ENCODE peak calls at places on chromosomes 5 and 9, in seven cellular contexts. One of them, this sample, is unnamed.

GRCh38 chr9:93133641-93134017 is 422 bp downstream of the NINJ1 start:
- DNase-seq in cardiac muscle cell: peak; percentile 75
- DNase-seq in DMS 273 treated with DMSO at 0.1 percent for 48 hours: no peak
- DNase-seq in activated naive CD4-positive, alpha-beta T cell treated with anti-CD3 and anti-CD28 coated beads, Interleukin-2, amount 10 ng/mL, durations not matched to agents 7 days and 5 days: peak; percentile 66
- DNase-seq in cardiac fibroblast: peak; percentile 80
- DNase-seq in activated CD4-positive, alpha-beta T cell treated with anti-CD3 and anti-CD28 coated beads, Interleukin-2, amount 50 U/mL, for 1 hour: peak; percentile 54
- DNase-seq in T-helper 1 cell: peak; percentile 46
- DNase-seq in this sample: no peak

GRCh38 chr5:172798422-172799215 is 27.6 kb upstream of the DUSP1 start:
- DNase-seq in cardiac muscle cell: no peak
- DNase-seq in T-helper 1 cell: no peak
- DNase-seq in DMS 273 treated with DMSO at 0.1 percent for 48 hours: no peak
- DNase-seq in cardiac fibroblast: peak; percentile 85
- DNase-seq in activated CD4-positive, alpha-beta T cell treated with anti-CD3 and anti-CD28 coated beads, Interleukin-2, amount 50 U/mL, for 1 hour: no peak
- DNase-seq in activated naive CD4-positive, alpha-beta T cell treated with anti-CD3 and anti-CD28 coated beads, Interleukin-2, amount 10 ng/mL, durations not matched to agents 7 days and 5 days: no peak
- DNase-seq in this sample: no peak

GRCh38 chr5:158877124-158877581 is 222.6 kb downstream of the EBF1 start:
- DNase-seq in cardiac fibroblast: peak; percentile 32
- DNase-seq in activated naive CD4-positive, alpha-beta T cell treated with anti-CD3 and anti-CD28 coated beads, Interleukin-2, amount 10 ng/mL, durations not matched to agents 7 days and 5 days: no peak
- DNase-seq in DMS 273 treated with DMSO at 0.1 percent for 48 hours: no peak
- DNase-seq in cardiac muscle cell: no peak
- DNase-seq in T-helper 1 cell: no peak
- DNase-seq in activated CD4-positive, alpha-beta T cell treated with anti-CD3 and anti-CD28 coated beads, Interleukin-2, amount 50 U/mL, for 1 hour: no peak
- DNase-seq in this sample: no peak

GRCh38 chr5:159515909-159516415 is 185.7 kb upstream of the IL12B start:
- DNase-seq in activated naive CD4-positive, alpha-beta T cell treated with anti-CD3 and anti-CD28 coated beads, Interleukin-2, amount 10 ng/mL, durations not matched to agents 7 days and 5 days: peak; percentile 78
- DNase-seq in cardiac fibroblast: peak; percentile 65
- DNase-seq in T-helper 1 cell: peak; percentile 25
- DNase-seq in DMS 273 treated with DMSO at 0.1 percent for 48 hours: peak; percentile 18
- DNase-seq in cardiac muscle cell: peak; percentile 66
- DNase-seq in activated CD4-positive, alpha-beta T cell treated with anti-CD3 and anti-CD28 coated beads, Interleukin-2, amount 50 U/mL, for 1 hour: peak; percentile 46
- DNase-seq in this sample: peak; percentile 4

GRCh38 chr9:6133346-6134063 is 82.1 kb upstream of the IL33 start:
- DNase-seq in cardiac muscle cell: no peak
- DNase-seq in activated CD4-positive, alpha-beta T cell treated with anti-CD3 and anti-CD28 coated beads, Interleukin-2, amount 50 U/mL, for 1 hour: no peak
- DNase-seq in T-helper 1 cell: no peak
- DNase-seq in activated naive CD4-positive, alpha-beta T cell treated with anti-CD3 and anti-CD28 coated beads, Interleukin-2, amount 10 ng/mL, durations not matched to agents 7 days and 5 days: no peak
- DNase-seq in cardiac fibroblast: peak; percentile 14
- DNase-seq in DMS 273 treated with DMSO at 0.1 percent for 48 hours: no peak
- DNase-seq in this sample: peak; percentile 28

GRCh38 chr5:172283020-172283861 is at the start of gene UBTD2:
- DNase-seq in DMS 273 treated with DMSO at 0.1 percent for 48 hours: peak; percentile 77
- DNase-seq in T-helper 1 cell: peak; percentile 60
- DNase-seq in activated naive CD4-positive, alpha-beta T cell treated with anti-CD3 and anti-CD28 coated beads, Interleukin-2, amount 10 ng/mL, durations not matched to agents 7 days and 5 days: peak; percentile 84
- DNase-seq in cardiac fibroblast: peak; percentile 85
- DNase-seq in activated CD4-positive, alpha-beta T cell treated with anti-CD3 and anti-CD28 coated beads, Interleukin-2, amount 50 U/mL, for 1 hour: peak; percentile 62
- DNase-seq in cardiac muscle cell: peak; percentile 90
- DNase-seq in this sample: peak; percentile 72

GRCh38 chr9:89623925-89624420 is 19.2 kb downstream of the GADD45G start:
- DNase-seq in activated CD4-positive, alpha-beta T cell treated with anti-CD3 and anti-CD28 coated beads, Interleukin-2, amount 50 U/mL, for 1 hour: no peak
- DNase-seq in cardiac muscle cell: no peak
- DNase-seq in T-helper 1 cell: no peak
- DNase-seq in activated naive CD4-positive, alpha-beta T cell treated with anti-CD3 and anti-CD28 coated beads, Interleukin-2, amount 10 ng/mL, durations not matched to agents 7 days and 5 days: no peak
- DNase-seq in cardiac fibroblast: no peak
- DNase-seq in DMS 273 treated with DMSO at 0.1 percent for 48 hours: no peak
- DNase-seq in this sample: no peak

GRCh38 chr9:88400021-88400420 is 11.8 kb downstream of the SPIN1 start:
- DNase-seq in DMS 273 treated with DMSO at 0.1 percent for 48 hours: no peak
- DNase-seq in T-helper 1 cell: no peak
- DNase-seq in activated CD4-positive, alpha-beta T cell treated with anti-CD3 and anti-CD28 coated beads, Interleukin-2, amount 50 U/mL, for 1 hour: no peak
- DNase-seq in cardiac muscle cell: no peak
- DNase-seq in cardiac fibroblast: peak; percentile 59
- DNase-seq in activated naive CD4-positive, alpha-beta T cell treated with anti-CD3 and anti-CD28 coated beads, Interleukin-2, amount 10 ng/mL, durations not matched to agents 7 days and 5 days: no peak
- DNase-seq in this sample: no peak

GRCh38 chr5:120449501-120449900 is 14.6 kb upstream of the PRR16 start:
- DNase-seq in DMS 273 treated with DMSO at 0.1 percent for 48 hours: no peak
- DNase-seq in activated naive CD4-positive, alpha-beta T cell treated with anti-CD3 and anti-CD28 coated beads, Interleukin-2, amount 10 ng/mL, durations not matched to agents 7 days and 5 days: no peak
- DNase-seq in activated CD4-positive, alpha-beta T cell treated with anti-CD3 and anti-CD28 coated beads, Interleukin-2, amount 50 U/mL, for 1 hour: no peak
- DNase-seq in cardiac fibroblast: no peak
- DNase-seq in cardiac muscle cell: no peak
- DNase-seq in T-helper 1 cell: no peak
- DNase-seq in this sample: no peak

GRCh38 chr9:137384116-137384756 is 38.7 kb downstream of the EXD3 start:
- DNase-seq in cardiac fibroblast: no peak
- DNase-seq in cardiac muscle cell: no peak
- DNase-seq in activated CD4-positive, alpha-beta T cell treated with anti-CD3 and anti-CD28 coated beads, Interleukin-2, amount 50 U/mL, for 1 hour: no peak
- DNase-seq in DMS 273 treated with DMSO at 0.1 percent for 48 hours: no peak
- DNase-seq in T-helper 1 cell: no peak
- DNase-seq in activated naive CD4-positive, alpha-beta T cell treated with anti-CD3 and anti-CD28 coated beads, Interleukin-2, amount 10 ng/mL, durations not matched to agents 7 days and 5 days: no peak
- DNase-seq in this sample: no peak

GRCh38 chr9:16103613-16104012 is 550.8 kb downstream of the CCDC171 start:
- DNase-seq in T-helper 1 cell: no peak
- DNase-seq in cardiac fibroblast: peak; percentile 36
- DNase-seq in activated naive CD4-positive, alpha-beta T cell treated with anti-CD3 and anti-CD28 coated beads, Interleukin-2, amount 10 ng/mL, durations not matched to agents 7 days and 5 days: no peak
- DNase-seq in cardiac muscle cell: no peak
- DNase-seq in activated CD4-positive, alpha-beta T cell treated with anti-CD3 and anti-CD28 coated beads, Interleukin-2, amount 50 U/mL, for 1 hour: no peak
- DNase-seq in DMS 273 treated with DMSO at 0.1 percent for 48 hours: no peak
- DNase-seq in this sample: no peak

GRCh38 chr5:96256795-96257470 is 176.1 kb downstream of the PCSK1 start:
- DNase-seq in cardiac muscle cell: peak; percentile 2
- DNase-seq in T-helper 1 cell: no peak
- DNase-seq in cardiac fibroblast: peak; percentile 70
- DNase-seq in DMS 273 treated with DMSO at 0.1 percent for 48 hours: peak; percentile 75
- DNase-seq in activated naive CD4-positive, alpha-beta T cell treated with anti-CD3 and anti-CD28 coated beads, Interleukin-2, amount 10 ng/mL, durations not matched to agents 7 days and 5 days: no peak
- DNase-seq in activated CD4-positive, alpha-beta T cell treated with anti-CD3 and anti-CD28 coated beads, Interleukin-2, amount 50 U/mL, for 1 hour: no peak
- DNase-seq in this sample: no peak

GRCh38 chr5:153490124-153491085 is at the start of gene GRIA1:
- DNase-seq in T-helper 1 cell: no peak
- DNase-seq in cardiac fibroblast: peak; percentile 3
- DNase-seq in cardiac muscle cell: peak; percentile 65
- DNase-seq in activated CD4-positive, alpha-beta T cell treated with anti-CD3 and anti-CD28 coated beads, Interleukin-2, amount 50 U/mL, for 1 hour: no peak
- DNase-seq in DMS 273 treated with DMSO at 0.1 percent for 48 hours: no peak
- DNase-seq in activated naive CD4-positive, alpha-beta T cell treated with anti-CD3 and anti-CD28 coated beads, Interleukin-2, amount 10 ng/mL, durations not matched to agents 7 days and 5 days: no peak
- DNase-seq in this sample: no peak

GRCh38 chr9:115046199-115046598 is 71.8 kb downstream of the TNC start:
- DNase-seq in activated CD4-positive, alpha-beta T cell treated with anti-CD3 and anti-CD28 coated beads, Interleukin-2, amount 50 U/mL, for 1 hour: no peak
- DNase-seq in cardiac fibroblast: no peak
- DNase-seq in activated naive CD4-positive, alpha-beta T cell treated with anti-CD3 and anti-CD28 coated beads, Interleukin-2, amount 10 ng/mL, durations not matched to agents 7 days and 5 days: no peak
- DNase-seq in T-helper 1 cell: no peak
- DNase-seq in cardiac muscle cell: no peak
- DNase-seq in DMS 273 treated with DMSO at 0.1 percent for 48 hours: no peak
- DNase-seq in this sample: no peak

GRCh38 chr9:101706261-101706798 is 32.1 kb downstream of the GRIN3A start:
- DNase-seq in DMS 273 treated with DMSO at 0.1 percent for 48 hours: no peak
- DNase-seq in activated naive CD4-positive, alpha-beta T cell treated with anti-CD3 and anti-CD28 coated beads, Interleukin-2, amount 10 ng/mL, durations not matched to agents 7 days and 5 days: no peak
- DNase-seq in cardiac muscle cell: no peak
- DNase-seq in T-helper 1 cell: no peak
- DNase-seq in cardiac fibroblast: no peak
- DNase-seq in activated CD4-positive, alpha-beta T cell treated with anti-CD3 and anti-CD28 coated beads, Interleukin-2, amount 50 U/mL, for 1 hour: no peak
- DNase-seq in this sample: no peak

GRCh38 chr5:151471276-151471675 is 23.9 kb downstream of the SLC36A1 start:
- DNase-seq in cardiac muscle cell: no peak
- DNase-seq in activated naive CD4-positive, alpha-beta T cell treated with anti-CD3 and anti-CD28 coated beads, Interleukin-2, amount 10 ng/mL, durations not matched to agents 7 days and 5 days: no peak
- DNase-seq in activated CD4-positive, alpha-beta T cell treated with anti-CD3 and anti-CD28 coated beads, Interleukin-2, amount 50 U/mL, for 1 hour: no peak
- DNase-seq in DMS 273 treated with DMSO at 0.1 percent for 48 hours: no peak
- DNase-seq in cardiac fibroblast: no peak
- DNase-seq in T-helper 1 cell: no peak
- DNase-seq in this sample: no peak

GRCh38 chr5:61245486-61245885 is 83.2 kb upstream of the SMIM15 start:
- DNase-seq in activated CD4-positive, alpha-beta T cell treated with anti-CD3 and anti-CD28 coated beads, Interleukin-2, amount 50 U/mL, for 1 hour: no peak
- DNase-seq in activated naive CD4-positive, alpha-beta T cell treated with anti-CD3 and anti-CD28 coated beads, Interleukin-2, amount 10 ng/mL, durations not matched to agents 7 days and 5 days: no peak
- DNase-seq in cardiac fibroblast: peak; percentile 51
- DNase-seq in DMS 273 treated with DMSO at 0.1 percent for 48 hours: peak; percentile 70
- DNase-seq in cardiac muscle cell: no peak
- DNase-seq in T-helper 1 cell: no peak
- DNase-seq in this sample: no peak

GRCh38 chr5:150488519-150489357 is 19.2 kb upstream of the NDST1 start:
- DNase-seq in cardiac muscle cell: no peak
- DNase-seq in DMS 273 treated with DMSO at 0.1 percent for 48 hours: no peak
- DNase-seq in T-helper 1 cell: no peak
- DNase-seq in cardiac fibroblast: peak; percentile 91
- DNase-seq in activated naive CD4-positive, alpha-beta T cell treated with anti-CD3 and anti-CD28 coated beads, Interleukin-2, amount 10 ng/mL, durations not matched to agents 7 days and 5 days: no peak
- DNase-seq in activated CD4-positive, alpha-beta T cell treated with anti-CD3 and anti-CD28 coated beads, Interleukin-2, amount 50 U/mL, for 1 hour: no peak
- DNase-seq in this sample: no peak

GRCh38 chr9:15642369-15642962 is 89.6 kb downstream of the CCDC171 start:
- DNase-seq in activated CD4-positive, alpha-beta T cell treated with anti-CD3 and anti-CD28 coated beads, Interleukin-2, amount 50 U/mL, for 1 hour: no peak
- DNase-seq in cardiac fibroblast: peak; percentile 73
- DNase-seq in T-helper 1 cell: no peak
- DNase-seq in activated naive CD4-positive, alpha-beta T cell treated with anti-CD3 and anti-CD28 coated beads, Interleukin-2, amount 10 ng/mL, durations not matched to agents 7 days and 5 days: no peak
- DNase-seq in DMS 273 treated with DMSO at 0.1 percent for 48 hours: peak; percentile 28
- DNase-seq in cardiac muscle cell: peak; percentile 59
- DNase-seq in this sample: peak; percentile 12

GRCh38 chr9:12272471-12273072 is 420.6 kb upstream of the TYRP1 start:
- DNase-seq in cardiac fibroblast: no peak
- DNase-seq in activated CD4-positive, alpha-beta T cell treated with anti-CD3 and anti-CD28 coated beads, Interleukin-2, amount 50 U/mL, for 1 hour: no peak
- DNase-seq in activated naive CD4-positive, alpha-beta T cell treated with anti-CD3 and anti-CD28 coated beads, Interleukin-2, amount 10 ng/mL, durations not matched to agents 7 days and 5 days: no peak
- DNase-seq in T-helper 1 cell: no peak
- DNase-seq in cardiac muscle cell: peak; percentile 9
- DNase-seq in DMS 273 treated with DMSO at 0.1 percent for 48 hours: no peak
- DNase-seq in this sample: no peak

GRCh38 chr5:179241175-179241574 is 104.1 kb downstream of the ADAMTS2 start:
- DNase-seq in T-helper 1 cell: no peak
- DNase-seq in activated CD4-positive, alpha-beta T cell treated with anti-CD3 and anti-CD28 coated beads, Interleukin-2, amount 50 U/mL, for 1 hour: no peak
- DNase-seq in activated naive CD4-positive, alpha-beta T cell treated with anti-CD3 and anti-CD28 coated beads, Interleukin-2, amount 10 ng/mL, durations not matched to agents 7 days and 5 days: peak; percentile 3
- DNase-seq in DMS 273 treated with DMSO at 0.1 percent for 48 hours: no peak
- DNase-seq in cardiac muscle cell: no peak
- DNase-seq in cardiac fibroblast: no peak
- DNase-seq in this sample: no peak

GRCh38 chr9:126844085-126844484 is 16.4 kb upstream of the ZBTB34 start:
- DNase-seq in activated naive CD4-positive, alpha-beta T cell treated with anti-CD3 and anti-CD28 coated beads, Interleukin-2, amount 10 ng/mL, durations not matched to agents 7 days and 5 days: no peak
- DNase-seq in cardiac muscle cell: no peak
- DNase-seq in DMS 273 treated with DMSO at 0.1 percent for 48 hours: no peak
- DNase-seq in T-helper 1 cell: no peak
- DNase-seq in activated CD4-positive, alpha-beta T cell treated with anti-CD3 and anti-CD28 coated beads, Interleukin-2, amount 50 U/mL, for 1 hour: no peak
- DNase-seq in cardiac fibroblast: peak; percentile 65
- DNase-seq in this sample: no peak

GRCh38 chr5:62617943-62618342 is 39.3 kb downstream of the LRRC70 start:
- DNase-seq in DMS 273 treated with DMSO at 0.1 percent for 48 hours: no peak
- DNase-seq in cardiac muscle cell: no peak
- DNase-seq in T-helper 1 cell: no peak
- DNase-seq in cardiac fibroblast: no peak
- DNase-seq in activated CD4-positive, alpha-beta T cell treated with anti-CD3 and anti-CD28 coated beads, Interleukin-2, amount 50 U/mL, for 1 hour: no peak
- DNase-seq in activated naive CD4-positive, alpha-beta T cell treated with anti-CD3 and anti-CD28 coated beads, Interleukin-2, amount 10 ng/mL, durations not matched to agents 7 days and 5 days: no peak
- DNase-seq in this sample: no peak

GRCh38 chr5:148957591-148958202 is 105.2 kb downstream of the SH3TC2 start:
- DNase-seq in DMS 273 treated with DMSO at 0.1 percent for 48 hours: no peak
- DNase-seq in T-helper 1 cell: peak; percentile 25
- DNase-seq in cardiac muscle cell: peak; percentile 79
- DNase-seq in activated naive CD4-positive, alpha-beta T cell treated with anti-CD3 and anti-CD28 coated beads, Interleukin-2, amount 10 ng/mL, durations not matched to agents 7 days and 5 days: peak; percentile 57
- DNase-seq in cardiac fibroblast: peak; percentile 42
- DNase-seq in activated CD4-positive, alpha-beta T cell treated with anti-CD3 and anti-CD28 coated beads, Interleukin-2, amount 50 U/mL, for 1 hour: peak; percentile 33
- DNase-seq in this sample: peak; percentile 7

GRCh38 chr9:133738039-133738805 is at the start of gene SARDH:
- DNase-seq in activated CD4-positive, alpha-beta T cell treated with anti-CD3 and anti-CD28 coated beads, Interleukin-2, amount 50 U/mL, for 1 hour: peak; percentile 15
- DNase-seq in DMS 273 treated with DMSO at 0.1 percent for 48 hours: peak; percentile 66
- DNase-seq in cardiac fibroblast: peak; percentile 64
- DNase-seq in cardiac muscle cell: peak; percentile 86
- DNase-seq in T-helper 1 cell: no peak
- DNase-seq in activated naive CD4-positive, alpha-beta T cell treated with anti-CD3 and anti-CD28 coated beads, Interleukin-2, amount 10 ng/mL, durations not matched to agents 7 days and 5 days: peak; percentile 46
- DNase-seq in this sample: peak; percentile 23

GRCh38 chr9:126702501-126703329 is 89.0 kb downstream of the LMX1B start:
- DNase-seq in T-helper 1 cell: no peak
- DNase-seq in activated CD4-positive, alpha-beta T cell treated with anti-CD3 and anti-CD28 coated beads, Interleukin-2, amount 50 U/mL, for 1 hour: peak; percentile 37
- DNase-seq in cardiac fibroblast: no peak
- DNase-seq in DMS 273 treated with DMSO at 0.1 percent for 48 hours: no peak
- DNase-seq in cardiac muscle cell: peak; percentile 51
- DNase-seq in activated naive CD4-positive, alpha-beta T cell treated with anti-CD3 and anti-CD28 coated beads, Interleukin-2, amount 10 ng/mL, durations not matched to agents 7 days and 5 days: peak; percentile 52
- DNase-seq in this sample: peak; percentile 9

GRCh38 chr5:133473291-133473690 is 139.1 kb downstream of the FSTL4 start:
- DNase-seq in activated CD4-positive, alpha-beta T cell treated with anti-CD3 and anti-CD28 coated beads, Interleukin-2, amount 50 U/mL, for 1 hour: no peak
- DNase-seq in T-helper 1 cell: no peak
- DNase-seq in cardiac muscle cell: no peak
- DNase-seq in DMS 273 treated with DMSO at 0.1 percent for 48 hours: no peak
- DNase-seq in cardiac fibroblast: no peak
- DNase-seq in activated naive CD4-positive, alpha-beta T cell treated with anti-CD3 and anti-CD28 coated beads, Interleukin-2, amount 10 ng/mL, durations not matched to agents 7 days and 5 days: no peak
- DNase-seq in this sample: no peak

GRCh38 chr5:80934751-80935150 is 25.4 kb upstream of the RASGRF2 start:
- DNase-seq in cardiac muscle cell: no peak
- DNase-seq in DMS 273 treated with DMSO at 0.1 percent for 48 hours: no peak
- DNase-seq in T-helper 1 cell: no peak
- DNase-seq in cardiac fibroblast: no peak
- DNase-seq in activated naive CD4-positive, alpha-beta T cell treated with anti-CD3 and anti-CD28 coated beads, Interleukin-2, amount 10 ng/mL, durations not matched to agents 7 days and 5 days: no peak
- DNase-seq in activated CD4-positive, alpha-beta T cell treated with anti-CD3 and anti-CD28 coated beads, Interleukin-2, amount 50 U/mL, for 1 hour: no peak
- DNase-seq in this sample: no peak

GRCh38 chr5:128714551-128714950 is 176.5 kb upstream of the FBN2 start:
- DNase-seq in DMS 273 treated with DMSO at 0.1 percent for 48 hours: no peak
- DNase-seq in cardiac muscle cell: no peak
- DNase-seq in activated CD4-positive, alpha-beta T cell treated with anti-CD3 and anti-CD28 coated beads, Interleukin-2, amount 50 U/mL, for 1 hour: no peak
- DNase-seq in activated naive CD4-positive, alpha-beta T cell treated with anti-CD3 and anti-CD28 coated beads, Interleukin-2, amount 10 ng/mL, durations not matched to agents 7 days and 5 days: no peak
- DNase-seq in T-helper 1 cell: no peak
- DNase-seq in cardiac fibroblast: no peak
- DNase-seq in this sample: no peak

GRCh38 chr5:151900876-151901275 is 23.8 kb downstream of the GLRA1 start:
- DNase-seq in DMS 273 treated with DMSO at 0.1 percent for 48 hours: no peak
- DNase-seq in cardiac muscle cell: no peak
- DNase-seq in T-helper 1 cell: no peak
- DNase-seq in activated CD4-positive, alpha-beta T cell treated with anti-CD3 and anti-CD28 coated beads, Interleukin-2, amount 50 U/mL, for 1 hour: no peak
- DNase-seq in activated naive CD4-positive, alpha-beta T cell treated with anti-CD3 and anti-CD28 coated beads, Interleukin-2, amount 10 ng/mL, durations not matched to agents 7 days and 5 days: no peak
- DNase-seq in cardiac fibroblast: no peak
- DNase-seq in this sample: no peak

GRCh38 chr9:135281151-135281550 is 193.7 kb downstream of the OLFM1 start:
- DNase-seq in DMS 273 treated with DMSO at 0.1 percent for 48 hours: no peak
- DNase-seq in cardiac muscle cell: no peak
- DNase-seq in T-helper 1 cell: no peak
- DNase-seq in cardiac fibroblast: no peak
- DNase-seq in activated CD4-positive, alpha-beta T cell treated with anti-CD3 and anti-CD28 coated beads, Interleukin-2, amount 50 U/mL, for 1 hour: no peak
- DNase-seq in activated naive CD4-positive, alpha-beta T cell treated with anti-CD3 and anti-CD28 coated beads, Interleukin-2, amount 10 ng/mL, durations not matched to agents 7 days and 5 days: no peak
- DNase-seq in this sample: no peak

GRCh38 chr5:181160144-181160754 is 12.9 kb downstream of the OR2V2 start:
- DNase-seq in activated naive CD4-positive, alpha-beta T cell treated with anti-CD3 and anti-CD28 coated beads, Interleukin-2, amount 10 ng/mL, durations not matched to agents 7 days and 5 days: peak; percentile 81
- DNase-seq in cardiac fibroblast: peak; percentile 47
- DNase-seq in cardiac muscle cell: peak; percentile 12
- DNase-seq in DMS 273 treated with DMSO at 0.1 percent for 48 hours: peak; percentile 9
- DNase-seq in activated CD4-positive, alpha-beta T cell treated with anti-CD3 and anti-CD28 coated beads, Interleukin-2, amount 50 U/mL, for 1 hour: peak; percentile 70
- DNase-seq in T-helper 1 cell: peak; percentile 89
- DNase-seq in this sample: peak; percentile 85

GRCh38 chr5:152380415-152381123 is 24.5 kb downstream of the NMUR2 start:
- DNase-seq in T-helper 1 cell: no peak
- DNase-seq in activated naive CD4-positive, alpha-beta T cell treated with anti-CD3 and anti-CD28 coated beads, Interleukin-2, amount 10 ng/mL, durations not matched to agents 7 days and 5 days: no peak
- DNase-seq in cardiac fibroblast: no peak
- DNase-seq in cardiac muscle cell: no peak
- DNase-seq in activated CD4-positive, alpha-beta T cell treated with anti-CD3 and anti-CD28 coated beads, Interleukin-2, amount 50 U/mL, for 1 hour: no peak
- DNase-seq in DMS 273 treated with DMSO at 0.1 percent for 48 hours: no peak
- DNase-seq in this sample: no peak

GRCh38 chr9:90773593-90773992 is 28.0 kb upstream of the SYK start:
- DNase-seq in T-helper 1 cell: no peak
- DNase-seq in activated CD4-positive, alpha-beta T cell treated with anti-CD3 and anti-CD28 coated beads, Interleukin-2, amount 50 U/mL, for 1 hour: no peak
- DNase-seq in cardiac fibroblast: peak; percentile 2
- DNase-seq in activated naive CD4-positive, alpha-beta T cell treated with anti-CD3 and anti-CD28 coated beads, Interleukin-2, amount 10 ng/mL, durations not matched to agents 7 days and 5 days: no peak
- DNase-seq in cardiac muscle cell: peak; percentile 53
- DNase-seq in DMS 273 treated with DMSO at 0.1 percent for 48 hours: no peak
- DNase-seq in this sample: no peak